ENCODE peak calls at places on chromosomes 7 and 10, in six cellular contexts. Z is upper lobe of left lung; I is right atrium auricular region; M is CD4-positive, CD25-positive, alpha-beta regulatory T cell; A is LHCN-M2; B is activated CD4-positive, alpha-beta T cell treated with anti-CD3 and anti-CD28 coated beads, Interleukin-2, amount 50 U/mL, for 48 hours. S is an unnamed sample.

GRCh38 chr10:15374156-15374555 is 3.1 kb upstream of the FAM171A1 start:
- DNase-seq in Z (no peak), I (no peak), M (no peak), A (no peak), B (no peak), S (no peak)

GRCh38 chr7:101308245-101309085 is 13.1 kb downstream of the IFT22 start:
- DNase-seq in Z (peak), I (no peak), M (no peak), A (no peak), B (peak), S (no peak)

GRCh38 chr7:39130740-39131538 is 153.2 kb downstream of the POU6F2 start:
- DNase-seq in Z (peak), I (no peak), M (no peak), A (no peak), B (no peak), S (peak)

GRCh38 chr10:125076891-125077643 is 83.3 kb downstream of the CTBP2 start:
- DNase-seq in Z (no peak), I (no peak), M (no peak), A (no peak), B (no peak), S (no peak)

GRCh38 chr7:11830582-11831382 is 1.2 kb downstream of the THSD7A start:
- DNase-seq in Z (no peak), I (no peak), M (no peak), A (peak), B (no peak), S (no peak)

GRCh38 chr7:44921607-44922350 is 36.4 kb upstream of the PURB start:
- DNase-seq in Z (peak), I (peak), M (peak), A (peak), B (peak), S (no peak)

GRCh38 chr7:49721441-49721840 is 52.0 kb upstream of the VWC2 start:
- DNase-seq in Z (no peak), I (no peak), M (no peak), A (no peak), B (no peak), S (no peak)

GRCh38 chr10:102504179-102504975 is 605 bp downstream of the SUFU start:
- DNase-seq in Z (no peak), I (no peak), M (peak), A (no peak), B (peak), S (no peak)

GRCh38 chr10:44004913-44005787 is 356.5 kb upstream of the ZNF32 start:
- DNase-seq in Z (no peak), I (no peak), M (no peak), A (no peak), B (no peak), S (no peak)

GRCh38 chr10:30454744-30455498 is 20.9 kb downstream of the MAP3K8 start:
- DNase-seq in Z (no peak), I (no peak), M (no peak), A (peak), B (no peak), S (no peak)

GRCh38 chr7:149883452-149883861 is 9.7 kb downstream of the ATP6V0E2 start:
- DNase-seq in Z (peak), I (no peak), M (peak), A (peak), B (peak), S (peak)

GRCh38 chr10:131983780-131984179 is 2.1 kb upstream of the BNIP3 start:
- DNase-seq in Z (no peak), I (no peak), M (no peak), A (peak), B (no peak), S (no peak)

GRCh38 chr10:80924063-80924952 is 386.6 kb downstream of the SH2D4B start:
- DNase-seq in Z (peak), I (no peak), M (peak), A (peak), B (peak), S (no peak)

GRCh38 chr7:70432567-70433001 is 699.4 kb upstream of the GALNT17 start:
- DNase-seq in Z (no peak), I (no peak), M (no peak), A (no peak), B (no peak), S (peak)

GRCh38 chr7:74343281-74344127 is 54.3 kb downstream of the CLIP2 start:
- DNase-seq in Z (no peak), I (no peak), M (no peak), A (peak), B (no peak), S (no peak)

GRCh38 chr10:119139464-119140067 is 25.9 kb downstream of the SFXN4 start:
- DNase-seq in Z (peak), I (no peak), M (peak), A (peak), B (peak), S (no peak)

GRCh38 chr10:61973923-61974322 is 72.4 kb downstream of the ARID5B start:
- DNase-seq in Z (no peak), I (no peak), M (no peak), A (no peak), B (no peak), S (no peak)

GRCh38 chr7:75937958-75938786 is 23.2 kb downstream of the POR start:
- DNase-seq in Z (peak), I (peak), M (no peak), A (peak), B (no peak), S (no peak)

GRCh38 chr10:5782174-5782573 is 31.1 kb downstream of the GDI2 start:
- DNase-seq in Z (no peak), I (no peak), M (no peak), A (no peak), B (no peak), S (no peak)

GRCh38 chr7:101066141-101066857 is 19.0 kb upstream of the TRIM56 start:
- DNase-seq in Z (no peak), I (no peak), M (no peak), A (peak), B (no peak), S (no peak)

GRCh38 chr7:2873686-2874551 is 29.8 kb upstream of the GNA12 start:
- DNase-seq in Z (no peak), I (no peak), M (no peak), A (peak), B (no peak), S (no peak)

GRCh38 chr10:100656479-100656878 is 88.9 kb upstream of the PAX2 start:
- DNase-seq in Z (no peak), I (no peak), M (no peak), A (no peak), B (peak), S (no peak)

S was measured in NCI-H1417 treated with DMSO at 0.1 percent for 48 hours.